ENCODE peak calls at places on chromosome 1, in four cellular contexts. One of them, this sample, is unnamed.

GRCh38 chr1:157595356-157595755 is 2.5 kb downstream of the FCRL4 start:
- DNase-seq in endothelial cell: no peak
- DNase-seq in fibroblast of the aortic adventitia: no peak
- DNase-seq in activated T-cell treated with anti-CD3 and anti-CD28 coated beads for 1 hour: no peak
- DNase-seq in this sample: no peak

GRCh38 chr1:44775930-44776748 is 799 bp downstream of the RPS8 start:
- DNase-seq in endothelial cell: no peak
- DNase-seq in fibroblast of the aortic adventitia: peak
- DNase-seq in activated T-cell treated with anti-CD3 and anti-CD28 coated beads for 1 hour: peak
- DNase-seq in this sample: no peak

GRCh38 chr1:53587252-53587992 is 128.2 kb downstream of the DMRTB1 start:
- DNase-seq in endothelial cell: no peak
- DNase-seq in fibroblast of the aortic adventitia: no peak
- DNase-seq in activated T-cell treated with anti-CD3 and anti-CD28 coated beads for 1 hour: no peak
- DNase-seq in this sample: no peak

GRCh38 chr1:73839922-73840321 is 358.1 kb downstream of the LRRIQ3 start:
- DNase-seq in endothelial cell: peak
- DNase-seq in fibroblast of the aortic adventitia: peak
- DNase-seq in activated T-cell treated with anti-CD3 and anti-CD28 coated beads for 1 hour: no peak
- DNase-seq in this sample: peak

GRCh38 chr1:68963353-68963752 is 466.5 kb upstream of the DEPDC1 start:
- DNase-seq in endothelial cell: no peak
- DNase-seq in fibroblast of the aortic adventitia: no peak
- DNase-seq in activated T-cell treated with anti-CD3 and anti-CD28 coated beads for 1 hour: no peak
- DNase-seq in this sample: no peak

GRCh38 chr1:18950415-18951026 is 6.0 kb downstream of the IFFO2 start:
- DNase-seq in endothelial cell: no peak
- DNase-seq in fibroblast of the aortic adventitia: no peak
- DNase-seq in activated T-cell treated with anti-CD3 and anti-CD28 coated beads for 1 hour: no peak
- DNase-seq in this sample: no peak

GRCh38 chr1:40636777-40637176 is 28.7 kb downstream of the RIMS3 start:
- DNase-seq in endothelial cell: no peak
- DNase-seq in fibroblast of the aortic adventitia: no peak
- DNase-seq in activated T-cell treated with anti-CD3 and anti-CD28 coated beads for 1 hour: no peak
- DNase-seq in this sample: no peak

GRCh38 chr1:7550981-7551380 is 220.1 kb upstream of the VAMP3 start:
- DNase-seq in endothelial cell: no peak
- DNase-seq in fibroblast of the aortic adventitia: no peak
- DNase-seq in activated T-cell treated with anti-CD3 and anti-CD28 coated beads for 1 hour: no peak
- DNase-seq in this sample: no peak

GRCh38 chr1:236018885-236019453 is 45.9 kb downstream of the NID1 start:
- DNase-seq in endothelial cell: no peak
- DNase-seq in fibroblast of the aortic adventitia: peak
- DNase-seq in activated T-cell treated with anti-CD3 and anti-CD28 coated beads for 1 hour: no peak
- DNase-seq in this sample: peak

GRCh38 chr1:167957710-167958109 is 20.8 kb upstream of the MPC2 start:
- DNase-seq in endothelial cell: no peak
- DNase-seq in fibroblast of the aortic adventitia: no peak
- DNase-seq in activated T-cell treated with anti-CD3 and anti-CD28 coated beads for 1 hour: no peak
- DNase-seq in this sample: peak

This sample was measured in foreskin fibroblast.